ENCODE peak calls at places on chromosome 4, in eight cellular contexts. D is cardiac muscle cell, G is AG04450, N is colonic mucosa, W is neural progenitor cell, O is upper lobe of right lung, A is HL-60, Z is heart left ventricle. P is an unnamed sample.

GRCh38 chr4:72208421-72209075 is 176.7 kb downstream of the NPFFR2 start:
- DNase-seq in D (no peak), G (no peak), N (no peak), W (no peak), O (no peak), A (no peak), Z (no peak), P (peak; percentile 27)

GRCh38 chr4:153645183-153645582 is 38.9 kb upstream of the TLR2 start:
- DNase-seq in D (no peak), G (no peak), N (no peak), W (no peak), O (no peak), A (no peak), Z (no peak), P (no peak)

GRCh38 chr4:39044364-39044946 is 12.2 kb upstream of the TMEM156 start:
- DNase-seq in D (peak; percentile 93), G (peak; percentile 82), N (peak; percentile 88), W (peak; percentile 98), O (peak; percentile 94), A (peak; percentile 89), Z (peak; percentile 95), P (peak; percentile 89)

GRCh38 chr4:3367866-3368265 is 73.9 kb upstream of the HGFAC start:
- DNase-seq in D (no peak), G (no peak), N (no peak), W (no peak), O (no peak), A (no peak), Z (no peak), P (no peak)

GRCh38 chr4:163251204-163251603 is 81.2 kb downstream of the NPY1R start:
- DNase-seq in D (peak; percentile 22), G (no peak), N (no peak), W (peak; percentile 43), O (no peak), A (no peak), Z (no peak), P (no peak)

GRCh38 chr4:185585211-185585610 is 49.9 kb upstream of the PDLIM3 start:
- DNase-seq in D (no peak), G (no peak), N (no peak), W (no peak), O (no peak), A (no peak), Z (no peak), P (no peak)

GRCh38 chr4:85965529-85965928 is 394.3 kb downstream of the MAPK10 start:
- DNase-seq in D (no peak), G (no peak), N (no peak), W (no peak), O (no peak), A (no peak), Z (no peak), P (no peak)

GRCh38 chr4:1417522-1418390 is 11.5 kb upstream of the NKX1-1 start:
- DNase-seq in D (no peak), G (no peak), N (no peak), W (no peak), O (peak; percentile 27), A (no peak), Z (no peak), P (no peak)

GRCh38 chr4:80237992-80238391 is 28.5 kb upstream of the FGF5 start:
- DNase-seq in D (no peak), G (peak; percentile 78), N (no peak), W (no peak), O (no peak), A (no peak), Z (no peak), P (peak; percentile 68)

GRCh38 chr4:102139932-102140331 is 205.3 kb downstream of the SLC39A8 start:
- DNase-seq in D (no peak), G (no peak), N (no peak), W (no peak), O (no peak), A (no peak), Z (no peak), P (peak; percentile 86)

GRCh38 chr4:103915224-103915869 is 195.6 kb upstream of the TACR3 start:
- DNase-seq in D (peak; percentile 32), G (no peak), N (no peak), W (peak; percentile 45), O (no peak), A (no peak), Z (no peak), P (peak; percentile 4)

GRCh38 chr4:110533590-110533910 is 57.6 kb downstream of the ENPEP start:
- DNase-seq in D (no peak), G (no peak), N (no peak), W (no peak), O (no peak), A (no peak), Z (no peak), P (no peak)

GRCh38 chr4:125368684-125369083 is 53.9 kb downstream of the FAT4 start:
- DNase-seq in D (no peak), G (peak; percentile 53), N (no peak), W (no peak), O (no peak), A (no peak), Z (no peak), P (peak; percentile 3)

GRCh38 chr4:135354876-135355275 is 1153.3 kb upstream of the PABPC4L start:
- DNase-seq in D (no peak), G (peak; percentile 1), N (no peak), W (no peak), O (no peak), A (no peak), Z (no peak), P (no peak)

GRCh38 chr4:145446184-145446583 is 35.5 kb upstream of the SMAD1 start:
- DNase-seq in D (no peak), G (no peak), N (no peak), W (no peak), O (no peak), A (no peak), Z (no peak), P (no peak)

GRCh38 chr4:15149234-15149841 is 147.1 kb downstream of the CPEB2 start:
- DNase-seq in D (no peak), G (no peak), N (no peak), W (no peak), O (no peak), A (no peak), Z (no peak), P (no peak)

GRCh38 chr4:108049406-108049805 is 59.7 kb downstream of the HADH start:
- DNase-seq in D (no peak), G (no peak), N (no peak), W (no peak), O (no peak), A (no peak), Z (no peak), P (no peak)

GRCh38 chr4:149223659-149224058 is 592.0 kb downstream of the IQCM start:
- DNase-seq in D (no peak), G (no peak), N (no peak), W (no peak), O (no peak), A (no peak), Z (no peak), P (no peak)

DNA sequence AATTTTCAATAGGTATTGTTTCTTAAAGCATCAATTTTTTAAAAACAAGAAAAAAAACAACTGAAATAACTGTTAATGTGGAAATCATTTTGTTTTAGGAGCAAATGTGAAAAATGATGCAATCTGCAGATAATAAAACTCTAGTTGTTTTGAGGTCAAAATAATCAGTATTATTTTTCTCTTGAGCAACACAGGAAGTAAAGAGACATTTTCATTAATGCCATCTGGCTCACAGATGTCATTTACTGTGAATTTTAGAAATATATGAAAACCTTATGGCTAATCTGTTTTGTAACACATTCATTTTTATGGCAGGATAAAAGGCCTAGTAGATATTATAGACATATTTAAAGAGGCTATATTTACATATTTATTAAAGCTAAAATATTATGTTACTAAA is 141.6 kb downstream of the PCDH18 start:
- DNase-seq in D (no peak), G (no peak), N (no peak), W (no peak), O (no peak), A (no peak), Z (no peak), P (no peak)
- TF ChIP-seq CTCF in D (no peak), G (no peak), N (no peak), W (no peak), O (no peak), A (no peak), Z (no peak), P (no peak)

GRCh38 chr4:123824524-123824923 is 427.9 kb downstream of the SPRY1 start:
- DNase-seq in D (no peak), G (no peak), N (no peak), W (no peak), O (no peak), A (no peak), Z (no peak), P (no peak)
- H3K27ac ChIP-seq in D (no peak overlapping the region), G (no peak overlapping the region), N (no peak overlapping the region), W (no peak overlapping the region), O (no peak overlapping the region), A (no peak overlapping the region), Z (peak overlapping the region; percentile 69), P (no peak overlapping the region)

DNA sequence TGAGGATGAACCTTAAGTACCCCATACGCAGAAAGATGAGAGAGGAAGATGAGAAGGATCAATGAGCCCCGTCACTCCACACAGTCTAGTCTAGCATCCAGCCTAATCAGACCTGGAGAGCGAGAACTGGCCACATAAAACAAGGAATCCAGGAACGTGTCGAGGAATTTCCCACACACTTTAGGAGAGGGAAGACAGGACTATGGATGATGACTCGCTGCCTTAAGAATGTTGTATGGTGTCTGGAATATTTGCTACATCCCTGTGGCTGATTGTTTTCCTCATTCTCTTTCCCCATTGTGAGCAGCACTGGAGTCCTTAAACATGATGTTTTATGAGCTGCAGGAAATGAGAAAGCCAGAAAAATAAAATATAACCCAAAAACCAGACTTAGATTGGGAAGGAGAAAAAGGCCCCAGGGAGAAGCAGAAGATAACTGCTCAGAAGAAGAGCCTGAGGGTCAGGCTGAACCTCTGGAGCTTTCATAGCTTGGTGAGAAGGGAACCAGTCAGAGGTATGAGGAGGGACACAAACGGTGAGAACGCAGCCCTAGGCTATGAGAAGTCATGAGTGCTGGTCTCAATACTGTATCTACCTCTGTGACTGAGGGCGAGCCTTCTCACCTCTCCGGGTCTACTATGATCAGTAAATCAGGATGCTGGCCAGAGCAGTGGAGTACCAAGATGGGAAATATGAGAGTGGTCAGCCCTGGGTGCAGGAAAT is 139.5 kb upstream of the NOCT start:
- DNase-seq in D (no peak), G (peak; percentile 67), N (no peak), W (no peak), O (no peak), A (no peak), Z (no peak), P (peak; percentile 66)
- TF ChIP-seq CTCF in D (no peak), G (no peak), N (no peak), W (no peak), O (no peak), A (no peak), Z (no peak), P (no peak)

GRCh38 chr4:74111576-74111975 is 12.6 kb upstream of the CXCL2 start:
- DNase-seq in D (no peak), G (no peak), N (no peak), W (no peak), O (no peak), A (no peak), Z (no peak), P (no peak)

GRCh38 chr4:74110670-74111069 is 11.7 kb upstream of the CXCL2 start:
- DNase-seq in D (no peak), G (no peak), N (no peak), W (no peak), O (no peak), A (no peak), Z (no peak), P (no peak)

GRCh38 chr4:74108457-74109115 is 9.6 kb upstream of the CXCL2 start:
- DNase-seq in D (no peak), G (no peak), N (no peak), W (no peak), O (no peak), A (no peak), Z (no peak), P (no peak)

GRCh38 chr4:74109894-74110605 is 11.1 kb upstream of the CXCL2 start:
- DNase-seq in D (no peak), G (peak; percentile 43), N (no peak), W (no peak), O (no peak), A (no peak), Z (no peak), P (peak; percentile 52)

GRCh38 chr4:74109116-74109791 is 10.3 kb upstream of the CXCL2 start:
- DNase-seq in D (peak; percentile 20), G (peak; percentile 74), N (peak; percentile 56), W (peak; percentile 28), O (no peak), A (peak; percentile 35), Z (peak; percentile 51), P (peak; percentile 80)
- H3K27ac ChIP-seq in D (no peak overlapping the region), G (peak overlapping the region; percentile 92), N (peak overlapping the region; percentile 45), W (no peak overlapping the region), O (peak overlapping the region; percentile 39), A (no peak overlapping the region), Z (peak overlapping the region; percentile 87), P (peak overlapping the region; percentile 81)